ENCODE peak calls at places on chromosomes 13 and 19, in nine cellular contexts. Q, W, O, H, D, Y, U, L and C are unnamed samples.

GRCh38 chr19:49556412-49557398 is 23.7 kb downstream of the NOSIP start:
- DNase-seq in Q (no peak), W (peak; percentile 18), O (no peak), H (no peak), D (peak; percentile 68), Y (no peak), U (no peak), L (no peak), C (no peak)

GRCh38 chr19:43469160-43469480 is 3.7 kb upstream of the LYPD3 start:
- DNase-seq in Q (no peak), W (no peak), O (no peak), H (no peak), D (no peak), Y (peak; percentile 46), U (no peak), L (no peak), C (no peak)

GRCh38 chr13:66995366-66995663 is 234.8 kb downstream of the PCDH9 start:
- DNase-seq in Q (no peak), W (no peak), O (no peak), H (no peak), D (no peak), Y (no peak), U (no peak), L (no peak), C (no peak)

GRCh38 chr13:95724252-95724651 is 47.3 kb downstream of the DNAJC3 start:
- DNase-seq in Q (no peak), W (no peak), O (peak; percentile 37), H (no peak), D (no peak), Y (no peak), U (no peak), L (no peak), C (peak; percentile 12)

GRCh38 chr19:49502866-49503581 is 6.8 kb downstream of the RPS11 start:
- DNase-seq in Q (peak; percentile 83), W (peak; percentile 84), O (peak; percentile 81), H (peak; percentile 91), D (no peak), Y (peak; percentile 74), U (peak; percentile 54), L (peak; percentile 24), C (peak; percentile 48)

GRCh38 chr19:3024509-3024869 is 4.6 kb downstream of the TLE2 start:
- DNase-seq in Q (no peak), W (no peak), O (no peak), H (no peak), D (no peak), Y (no peak), U (no peak), L (peak; percentile 13), C (no peak)

GRCh38 chr19:13819242-13819641 is 24.0 kb downstream of the ZSWIM4 start:
- DNase-seq in Q (no peak), W (no peak), O (no peak), H (no peak), D (no peak), Y (no peak), U (no peak), L (no peak), C (no peak)

GRCh38 chr13:33626407-33626806 is 191.5 kb upstream of the RFC3 start:
- DNase-seq in Q (no peak), W (no peak), O (no peak), H (no peak), D (no peak), Y (no peak), U (no peak), L (no peak), C (no peak)

GRCh38 chr19:14002571-14003278 is 3.4 kb downstream of the RFX1 start:
- DNase-seq in Q (no peak), W (no peak), O (no peak), H (no peak), D (no peak), Y (no peak), U (no peak), L (peak; percentile 5), C (no peak)

GRCh38 chr13:99929866-99930265 is 41.7 kb downstream of the ZIC5 start:
- DNase-seq in Q (no peak), W (no peak), O (no peak), H (no peak), D (no peak), Y (no peak), U (no peak), L (no peak), C (no peak)

GRCh38 chr13:99923877-99924582 is 47.5 kb downstream of the ZIC5 start:
- DNase-seq in Q (no peak), W (no peak), O (no peak), H (no peak), D (no peak), Y (no peak), U (no peak), L (no peak), C (no peak)

GRCh38 chr13:99930925-99931324 is 40.6 kb downstream of the ZIC5 start:
- DNase-seq in Q (no peak), W (no peak), O (no peak), H (no peak), D (no peak), Y (no peak), U (no peak), L (no peak), C (no peak)

GRCh38 chr13:99922631-99923404 is 48.7 kb downstream of the ZIC5 start:
- DNase-seq in Q (no peak), W (no peak), O (no peak), H (no peak), D (no peak), Y (no peak), U (no peak), L (no peak), C (no peak)

GRCh38 chr13:99926014-99926731 is 45.4 kb downstream of the ZIC5 start:
- DNase-seq in Q (peak; percentile 58), W (no peak), O (peak; percentile 16), H (peak; percentile 14), D (no peak), Y (no peak), U (peak; percentile 15), L (no peak), C (no peak)
- H2AFZ ChIP-seq in Q (peak overlapping the region; percentile 92), W (peak overlapping the region; percentile 34), O (peak overlapping the region; percentile 8), H (no peak overlapping the region), D (no peak overlapping the region), Y (no peak overlapping the region), U (peak overlapping the region; percentile 91), L (peak overlapping the region; percentile 74), C (no peak overlapping the region)

GRCh38 chr19:18427752-18428131 is 8.5 kb downstream of the SSBP4 start:
- DNase-seq in Q (no peak), W (no peak), O (no peak), H (no peak), D (no peak), Y (no peak), U (no peak), L (no peak), C (no peak)

GRCh38 chr19:18430417-18431144 is 7.4 kb downstream of the ISYNA1 start:
- DNase-seq in Q (no peak), W (no peak), O (no peak), H (no peak), D (no peak), Y (no peak), U (no peak), L (no peak), C (no peak)

GRCh38 chr19:18428173-18428836 is 9.1 kb downstream of the SSBP4 start:
- DNase-seq in Q (no peak), W (no peak), O (no peak), H (no peak), D (no peak), Y (no peak), U (no peak), L (no peak), C (no peak)

GRCh38 chr19:18429717-18430416 is 8.1 kb downstream of the ISYNA1 start:
- DNase-seq in Q (no peak), W (no peak), O (no peak), H (no peak), D (no peak), Y (no peak), U (no peak), L (no peak), C (no peak)

DNA sequence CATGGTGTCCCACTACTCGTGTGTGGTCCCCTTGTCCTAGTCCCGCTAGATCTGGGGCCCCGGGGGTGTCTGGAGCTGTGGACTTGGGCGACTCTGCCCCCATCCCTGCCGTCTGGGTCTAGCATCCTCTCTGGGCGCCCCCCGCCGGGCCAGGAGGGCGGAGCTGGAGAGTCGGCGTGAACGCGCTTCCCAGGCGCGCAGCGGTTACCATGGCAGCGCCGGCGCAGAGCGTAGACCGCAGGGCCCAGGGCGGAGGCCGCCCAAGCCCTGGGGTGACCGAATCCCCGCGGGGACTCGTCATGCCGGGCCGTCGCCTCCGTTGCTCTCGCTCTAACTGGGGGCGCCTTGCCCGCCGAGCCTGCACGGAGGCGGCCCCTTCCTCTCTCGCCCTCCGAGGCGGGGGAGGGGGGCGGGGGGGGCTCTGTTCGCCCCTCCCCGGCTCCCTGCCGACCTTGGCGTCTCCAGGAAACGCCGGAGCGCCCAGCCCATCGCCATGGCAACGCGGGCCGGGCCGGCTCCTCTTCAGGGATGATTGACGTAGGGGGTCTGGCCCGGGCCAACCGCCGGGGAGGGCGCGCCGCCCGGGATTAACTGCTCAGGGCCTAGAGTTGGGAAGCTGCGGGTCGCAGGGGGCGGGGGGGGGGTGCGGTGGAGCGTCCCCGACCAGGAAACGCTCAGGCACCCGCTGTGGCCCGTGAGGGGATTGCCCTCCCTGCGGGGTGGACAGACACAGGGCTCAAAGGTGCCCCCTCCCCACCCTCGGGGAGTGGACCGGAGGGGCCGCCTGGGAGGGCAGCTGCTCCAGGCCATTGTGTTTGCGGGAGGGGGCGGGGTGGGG is 8.9 kb downstream of the ISYNA1 start:
- DNase-seq in Q (no peak), W (peak; percentile 98), O (peak; percentile 72), H (peak; percentile 82), D (no peak), Y (no peak), U (no peak), L (peak; percentile 85), C (no peak)
- TF ChIP-seq CTCF in Q (no peak), W (no peak), O (no peak), H (peak; percentile 1), D (no peak), Y (no peak), U (no peak), L (no peak), C (no peak)

DNA sequence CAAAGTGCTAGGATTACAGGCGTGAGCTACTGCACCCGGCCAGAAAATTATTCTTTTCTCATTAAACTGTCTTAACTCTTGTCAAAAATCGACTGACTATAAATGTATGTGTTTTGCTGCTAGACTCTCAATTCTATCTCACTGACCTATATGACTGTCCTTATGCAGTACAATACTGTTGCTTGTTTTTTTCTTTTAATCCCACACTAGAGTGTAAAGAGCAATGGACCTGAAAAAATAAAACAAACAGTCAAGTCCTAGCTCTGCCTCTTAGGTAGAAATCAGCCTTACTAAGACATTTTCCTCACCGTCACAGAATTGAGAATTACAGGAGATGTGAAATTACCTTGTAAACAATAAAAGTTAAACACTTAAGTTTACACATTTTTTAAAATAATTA is 35.1 kb downstream of the INTS6 start:
- DNase-seq in Q (no peak), W (no peak), O (no peak), H (no peak), D (no peak), Y (peak; percentile 33), U (no peak), L (no peak), C (no peak)
- H3K4me1 ChIP-seq in Q (peaks cover 2% of the 10 kb centered on the region), W (peaks cover 16% of the 10 kb centered on the region), O (peaks cover 4% of the 10 kb centered on the region), H (no peaks in the 10 kb centered on the region), D (peaks cover 9% of the 10 kb centered on the region), Y (peaks cover 55% of the 10 kb centered on the region), U (no peaks in the 10 kb centered on the region), L (no peaks in the 10 kb centered on the region), C (no peaks in the 10 kb centered on the region)

DNA sequence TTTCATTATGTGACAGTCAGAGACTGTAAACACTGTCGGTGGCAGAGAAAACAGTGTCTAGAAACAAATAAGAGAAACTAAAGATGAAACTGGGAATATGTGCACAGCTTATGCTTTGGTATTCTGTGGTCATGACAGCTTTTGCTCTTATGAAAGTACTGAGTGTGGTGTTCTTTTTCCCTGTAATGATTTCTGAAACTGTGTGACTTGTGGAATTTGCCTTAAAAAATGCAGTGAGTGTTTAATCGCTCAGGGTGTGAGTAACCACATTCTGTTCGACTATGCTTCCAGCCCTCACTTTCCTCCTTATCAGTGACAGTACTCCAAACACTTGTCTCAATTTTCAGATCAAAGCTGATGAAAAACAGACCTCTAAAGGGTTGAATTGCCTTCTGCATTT is 66.9 kb upstream of the DIAPH3 start:
- DNase-seq in Q (no peak), W (no peak), O (peak; percentile 1), H (peak; percentile 9), D (no peak), Y (no peak), U (no peak), L (peak; percentile 8), C (no peak)
- H2AFZ ChIP-seq in Q (no peak overlapping the region), W (peak overlapping the region; percentile 7), O (no peak overlapping the region), H (no peak overlapping the region), D (peak overlapping the region; percentile 29), Y (no peak overlapping the region), U (no peak overlapping the region), L (peak overlapping the region; percentile 36), C (no peak overlapping the region)